ENCODE peak calls at places on chromosomes 7 and 10, in five cellular contexts. E is epithelial cell of esophagus, P is WTC11, X is NCI-H774, I is Ammon's horn. Q is an unnamed sample.

GRCh38 chr10:13613519-13613918 is 26.8 kb downstream of the PRPF18 start:
- DNase-seq in E (peak; percentile 44), P (no peak), X (no peak), I (peak; percentile 79), Q (peak; percentile 64)

GRCh38 chr7:105365541-105366534 is 22.9 kb downstream of the SRPK2 start:
- DNase-seq in P (no peak), E (no peak), X (no peak), I (no peak), Q (no peak)

GRCh38 chr10:103793920-103794883 is 61.2 kb downstream of the SH3PXD2A start:
- DNase-seq in I (no peak), E (no peak), X (peak; percentile 85), P (no peak), Q (no peak)

GRCh38 chr7:151415375-151416112 is 5.7 kb upstream of the WDR86 start:
- DNase-seq in P (no peak), X (peak; percentile 70), E (peak; percentile 94), I (no peak), Q (no peak)

GRCh38 chr10:126564297-126564888 is 106.1 kb downstream of the C10orf90 start:
- DNase-seq in I (no peak), X (no peak), P (no peak), E (no peak), Q (no peak)

GRCh38 chr7:106927541-106927940 is 62.5 kb downstream of the PIK3CG start:
- DNase-seq in P (no peak), E (no peak), I (no peak), X (no peak), Q (no peak)

GRCh38 chr10:34866848-34867247 is 51.8 kb upstream of the PARD3 start:
- DNase-seq in P (peak; percentile 19), X (no peak), E (no peak), I (no peak), Q (peak; percentile 66)

GRCh38 chr10:71584902-71585578 is 134.5 kb downstream of the C10orf105 start:
- DNase-seq in X (no peak), I (no peak), P (no peak), E (no peak), Q (no peak)

GRCh38 chr7:19377611-19378339 is 232.6 kb upstream of the FERD3L start:
- DNase-seq in P (no peak), X (peak; percentile 33), E (peak; percentile 42), I (no peak), Q (no peak)

GRCh38 chr7:51229106-51229537 is 87.5 kb downstream of the COBL start:
- DNase-seq in E (no peak), I (peak; percentile 59), X (no peak), P (no peak), Q (no peak)